ENCODE peak calls at places on chromosomes 4 and X, in seven cellular contexts. K is GM10248, R is BE2C, F is OCI-LY7, G is body of pancreas, Q is HFF-Myc, I is neural progenitor cell. V is an unnamed sample.

GRCh38 chrX:78555401-78555980 is 103.6 kb downstream of the RTL3 start:
- DNase-seq in I (no peak), F (peak; percentile 2), Q (no peak), R (no peak), K (peak; percentile 5), G (no peak), V (no peak)

GRCh38 chr4:102344520-102344954 is 745 bp downstream of the SLC39A8 start:
- DNase-seq in G (no peak), I (peak; percentile 79), K (peak; percentile 76), F (peak; percentile 76), Q (no peak), R (peak; percentile 70), V (peak; percentile 72)

GRCh38 chr4:74930166-74930565 is 2.8 kb upstream of the PARM1 start:
- DNase-seq in K (no peak), F (peak; percentile 3), G (no peak), R (no peak), I (no peak), Q (no peak), V (no peak)

GRCh38 chr4:105923507-105924238 is 28.4 kb downstream of the NPNT start:
- DNase-seq in G (no peak), K (no peak), R (no peak), F (no peak), I (peak; percentile 11), Q (peak; percentile 9), V (no peak)

GRCh38 chr4:140267576-140267975 is 105.9 kb upstream of the SCOC start:
- DNase-seq in G (no peak), K (no peak), I (no peak), R (peak; percentile 31), Q (no peak), F (no peak), V (no peak)

GRCh38 chr4:74109116-74109791 is 10.3 kb upstream of the CXCL2 start:
- DNase-seq in G (no peak), Q (peak; percentile 80), F (no peak), K (no peak), I (peak; percentile 28), R (no peak), V (no peak)

GRCh38 chr4:7980036-7980435 is 40.4 kb upstream of the AFAP1 start:
- DNase-seq in F (no peak), G (no peak), K (no peak), Q (no peak), I (no peak), R (no peak), V (no peak)

GRCh38 chr4:138919094-138919936 is 96.3 kb upstream of the NOCT start:
- DNase-seq in G (peak; percentile 56), K (peak; percentile 33), R (peak; percentile 79), F (peak; percentile 42), I (peak; percentile 82), Q (peak; percentile 54), V (no peak)

GRCh38 chrX:15301924-15302323 is 13.5 kb downstream of the ASB11 start:
- DNase-seq in Q (no peak), K (no peak), I (no peak), F (no peak), G (peak; percentile 79), R (no peak), V (no peak)

GRCh38 chr4:174284181-174284886 is 623 bp downstream of the CEP44 start:
- DNase-seq in K (no peak), F (no peak), I (peak; percentile 6), Q (no peak), R (no peak), G (no peak), V (no peak)

GRCh38 chr4:76067652-76068286 is 6.7 kb upstream of the ART3 start:
- DNase-seq in R (peak; percentile 74), I (peak; percentile 81), K (peak; percentile 70), Q (peak; percentile 44), F (peak; percentile 72), G (peak; percentile 89), V (peak; percentile 25)

GRCh38 chr4:97759785-97760184 is 383.5 kb downstream of the STPG2 start:
- DNase-seq in G (no peak), K (no peak), Q (no peak), I (no peak), F (no peak), R (no peak), V (no peak)

GRCh38 chrX:136850441-136851175 is 29.9 kb downstream of the RBMX start:
- DNase-seq in Q (no peak), F (no peak), R (no peak), G (no peak), K (no peak), I (no peak), V (no peak)

GRCh38 chr4:65018313-65018712 is 609.1 kb upstream of the TECRL start:
- DNase-seq in K (no peak), R (no peak), Q (no peak), G (no peak), I (no peak), F (no peak), V (no peak)

GRCh38 chrX:105876658-105877057 is 54.3 kb downstream of the NRK start:
- DNase-seq in G (no peak), F (peak; percentile 3), R (no peak), I (peak; percentile 34), Q (no peak), K (no peak), V (no peak)
- TF ChIP-seq CTCF in G (no peak), F (peak; percentile 65), R (peak; percentile 16), I (peak; percentile 48), Q (no peak), K (peak; percentile 20), V (no peak)

DNA sequence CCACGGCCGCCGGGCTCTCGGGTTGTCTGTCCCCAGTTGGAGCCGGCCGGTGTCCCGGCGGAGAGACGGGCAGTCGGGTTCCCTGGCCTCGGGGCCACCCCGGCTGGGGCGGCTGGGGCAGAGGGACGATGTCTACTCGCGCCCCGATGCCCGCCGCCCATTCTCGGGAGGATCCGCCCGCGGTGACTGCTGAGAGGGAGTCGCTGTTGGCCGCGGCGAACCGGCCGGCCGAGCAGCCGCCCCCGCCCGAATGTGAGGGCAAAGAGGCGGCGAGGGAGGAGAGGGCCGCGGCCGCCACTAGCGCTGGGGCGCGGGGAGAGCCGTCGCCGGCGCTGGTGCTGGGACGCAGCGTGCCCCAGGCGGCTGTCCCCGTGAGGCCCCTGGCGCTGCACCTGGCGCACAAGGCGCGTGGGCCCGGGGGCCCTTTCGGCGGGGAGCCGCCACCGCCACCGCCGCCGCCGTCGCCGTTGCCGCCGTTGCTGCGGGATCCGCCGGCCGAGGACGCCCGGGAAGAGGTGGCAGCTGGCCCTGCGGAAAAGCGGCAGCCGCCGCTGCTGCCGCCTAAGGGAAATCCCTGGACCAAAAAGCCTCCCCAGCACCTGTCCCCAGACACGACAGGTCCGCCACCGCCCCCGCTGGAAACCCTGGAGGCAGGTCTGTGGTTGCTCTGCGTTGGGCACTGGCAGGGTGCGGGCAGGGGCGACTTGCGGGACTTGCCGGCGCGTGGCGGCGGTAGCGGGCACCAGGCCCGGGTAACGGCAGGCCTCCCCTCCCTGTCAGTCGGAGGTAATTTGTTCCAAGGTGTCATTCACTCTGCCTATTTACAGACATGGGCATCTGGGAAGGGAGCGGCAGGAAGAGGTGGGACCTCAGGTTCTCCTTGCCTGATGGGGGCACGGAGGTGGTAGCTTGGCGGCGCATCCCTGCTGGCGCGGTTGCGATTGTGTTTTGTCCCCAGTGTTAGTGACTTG is 739 bp downstream of the LARP1B start:
- DNase-seq in F (peak; percentile 79), Q (no peak), G (peak; percentile 77), I (peak; percentile 75), K (peak; percentile 65), R (peak; percentile 65), V (peak; percentile 67)
- TF ChIP-seq CTCF in F (peak; percentile 48), Q (no peak), G (no peak), I (peak; percentile 33), K (peak; percentile 24), R (peak; percentile 16), V (no peak)

DNA sequence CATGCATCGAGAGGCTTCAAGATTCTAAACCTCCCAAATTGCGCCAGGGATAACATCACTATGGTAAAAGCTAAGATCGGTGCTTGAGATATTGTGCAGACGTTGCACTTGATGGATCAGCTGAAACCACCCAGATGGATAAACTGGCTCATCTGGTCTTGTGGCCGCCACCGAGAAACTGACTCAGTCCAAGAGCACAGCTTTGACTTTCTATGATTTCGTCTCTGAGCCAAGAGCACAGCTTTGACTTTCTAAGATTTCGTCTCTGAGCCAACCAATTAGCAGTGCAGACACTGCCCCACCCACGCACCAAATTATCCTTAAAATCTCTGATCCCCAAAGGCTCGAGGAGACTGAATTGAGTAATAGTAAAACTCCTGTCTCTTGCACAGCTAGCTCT is 687.2 kb downstream of the FAM133A start:
- DNase-seq in I (no peak), G (no peak), K (no peak), F (no peak), Q (no peak), R (no peak), V (no peak)
- TF ChIP-seq CTCF in I (no peak), G (no peak), K (no peak), F (no peak), Q (no peak), R (no peak), V (no peak)

GRCh38 chr4:38832624-38833528 is 23.7 kb downstream of the TLR6 start:
- DNase-seq in K (no peak), G (no peak), F (no peak), Q (no peak), R (no peak), I (no peak), V (no peak)
- TF ChIP-seq CTCF in K (no peak), G (no peak), F (peak; percentile 54), Q (peak; percentile 24), R (peak; percentile 26), I (peak; percentile 29), V (no peak)

DNA sequence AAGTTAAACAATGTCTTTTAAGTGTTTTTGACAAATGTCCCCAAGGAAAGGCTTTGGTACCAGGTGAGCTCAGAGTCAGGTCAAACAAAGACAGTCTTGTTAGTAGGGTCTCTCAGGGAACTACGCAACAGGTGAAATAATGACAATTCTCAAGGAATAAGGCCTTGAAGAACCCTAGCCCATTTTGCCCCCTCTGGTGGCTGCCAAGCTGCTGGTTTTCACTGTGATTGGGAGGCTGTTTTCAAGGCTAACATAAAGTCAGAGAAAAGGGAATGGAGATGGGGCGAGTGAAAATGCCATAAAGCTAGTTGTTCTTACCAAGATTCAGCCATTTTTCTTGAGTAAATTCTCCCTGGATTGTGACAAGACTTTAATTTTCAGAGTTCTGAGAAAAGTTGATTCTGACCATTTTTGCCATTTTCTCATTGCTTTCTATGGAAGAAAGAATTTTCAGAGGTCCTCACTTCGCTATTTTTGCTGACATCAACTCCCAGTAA is 58.7 kb downstream of the RWDD4 start:
- DNase-seq in R (peak; percentile 26), K (no peak), G (no peak), F (peak; percentile 21), I (peak; percentile 51), Q (no peak), V (no peak)
- TF ChIP-seq CTCF in R (peak; percentile 54), K (no peak), G (no peak), F (peak; percentile 66), I (peak; percentile 65), Q (peak; percentile 53), V (no peak)